ENCODE peak calls at places on chromosomes 3 and 15, in four cellular contexts. G, M, F and T are unnamed samples.

GRCh38 chr3:81743096-81744025 is 18.1 kb downstream of the GBE1 start:
- DNase-seq in G (no peak), M (peak), F (no peak), T (no peak)

GRCh38 chr3:181700168-181701087 is 11.3 kb upstream of the SOX2 start:
- DNase-seq in G (peak), M (no peak), F (peak), T (no peak)

GRCh38 chr3:155805802-155806618 is at the start of gene C3orf33:
- DNase-seq in G (peak), M (peak), F (peak), T (no peak)

GRCh38 chr15:24772709-24773373 is 97.3 kb downstream of the NPAP1 start:
- DNase-seq in G (no peak), M (peak), F (no peak), T (peak)

GRCh38 chr15:100346866-100347512 is 5.2 kb upstream of the ADAMTS17 start:
- DNase-seq in G (no peak), M (no peak), F (no peak), T (no peak)

GRCh38 chr3:280691-281090 is 84.1 kb downstream of the CHL1 start:
- DNase-seq in G (no peak), M (no peak), F (no peak), T (no peak)

GRCh38 chr3:194062825-194063224 is 73.1 kb upstream of the HES1 start:
- DNase-seq in G (no peak), M (peak), F (peak), T (no peak)

GRCh38 chr15:94186770-94187331 is 44.5 kb upstream of the MCTP2 start:
- DNase-seq in G (no peak), M (no peak), F (no peak), T (no peak)

GRCh38 chr3:69541059-69541471 is 155.2 kb upstream of the FRMD4B start:
- DNase-seq in G (no peak), M (no peak), F (no peak), T (no peak)

GRCh38 chr15:63597033-63597790 is at the start of gene FBXL22:
- DNase-seq in G (no peak), M (peak), F (no peak), T (no peak)

GRCh38 chr3:78911394-78911793 is 856.4 kb downstream of the ROBO1 start:
- DNase-seq in G (no peak), M (no peak), F (no peak), T (no peak)

GRCh38 chr3:101143002-101143401 is 149.8 kb upstream of the ABI3BP start:
- DNase-seq in G (no peak), M (no peak), F (no peak), T (no peak)

GRCh38 chr3:101036213-101036618 is 43.0 kb upstream of the ABI3BP start:
- DNase-seq in G (no peak), M (peak), F (no peak), T (peak)

GRCh38 chr3:127411083-127411727 is 123.4 kb upstream of the PRR20G start:
- DNase-seq in G (no peak), M (no peak), F (no peak), T (no peak)

GRCh38 chr3:12462159-12462962 is 21.9 kb upstream of the TSEN2 start:
- DNase-seq in G (no peak), M (no peak), F (no peak), T (no peak)

GRCh38 chr15:85587707-85588441 is 206.9 kb downstream of the KLHL25 start:
- DNase-seq in G (no peak), M (peak), F (no peak), T (no peak)

GRCh38 chr3:100165926-100166550 is 51.7 kb upstream of the FILIP1L start:
- DNase-seq in G (no peak), M (no peak), F (no peak), T (no peak)

GRCh38 chr3:49619649-49620048 is 54.5 kb upstream of the APEH start:
- DNase-seq in G (no peak), M (no peak), F (no peak), T (no peak)

GRCh38 chr15:62758126-62758951 is 284.2 kb upstream of the TPM1 start:
- DNase-seq in G (no peak), M (peak), F (no peak), T (no peak)

GRCh38 chr3:63351159-63352007 is 73.3 kb downstream of the SYNPR start:
- DNase-seq in G (peak), M (peak), F (peak), T (no peak)

GRCh38 chr3:58418227-58418626 is 15.4 kb downstream of the PDHB start:
- DNase-seq in G (no peak), M (no peak), F (no peak), T (no peak)

GRCh38 chr3:71536376-71536965 is 47.1 kb downstream of the FOXP1 start:
- DNase-seq in G (peak), M (peak), F (no peak), T (no peak)

GRCh38 chr3:7917443-7918151 is 584.0 kb upstream of the LMCD1 start:
- DNase-seq in G (no peak), M (no peak), F (no peak), T (no peak)

GRCh38 chr3:143973352-143974021 is 1.9 kb downstream of the DIPK2A start:
- DNase-seq in G (peak), M (no peak), F (peak), T (no peak)

GRCh38 chr15:73748731-73749130 is 4.4 kb downstream of the INSYN1 start:
- DNase-seq in G (no peak), M (no peak), F (no peak), T (no peak)

GRCh38 chr15:48975713-48976419 is 12.1 kb upstream of the SHC4 start:
- DNase-seq in G (peak), M (peak), F (peak), T (no peak)

GRCh38 chr15:59268199-59268979 is 61.7 kb downstream of the LDHAL6B start:
- DNase-seq in G (no peak), M (peak), F (no peak), T (no peak)

GRCh38 chr3:170643831-170644230 is 58.0 kb upstream of the SLC7A14 start:
- DNase-seq in G (no peak), M (no peak), F (no peak), T (no peak)

GRCh38 chr3:53460313-53460712 is 34.1 kb upstream of the CACNA1D start:
- DNase-seq in G (no peak), M (no peak), F (no peak), T (no peak)

GRCh38 chr3:55615039-55615693 is 128.1 kb upstream of the WNT5A start:
- DNase-seq in G (no peak), M (no peak), F (no peak), T (no peak)